ENCODE peak calls at places on chromosome 18, in five cellular contexts. H is lung, D is DMS53, Y is NCI-H2081, K is AG20443. V is an unnamed sample.

GRCh38 chr18:50649821-50650220 is 89.9 kb downstream of the MAPK4 start:
- DNase-seq in H (peak), D (no peak), Y (no peak), K (peak), V (no peak)

GRCh38 chr18:79786781-79787526 is 10.8 kb upstream of the KCNG2 start:
- DNase-seq in H (no peak), D (no peak), Y (no peak), K (peak), V (no peak)

GRCh38 chr18:3455090-3455640 is 5.2 kb downstream of the TGIF1 start:
- DNase-seq in H (no peak), D (peak), Y (no peak), K (no peak), V (no peak)

GRCh38 chr18:38790303-38790702 is 1224.7 kb upstream of the CELF4 start:
- DNase-seq in H (no peak), D (peak), Y (no peak), K (no peak), V (no peak)

GRCh38 chr18:10454800-10455550 is 540 bp downstream of the APCDD1 start:
- DNase-seq in H (peak), D (peak), Y (no peak), K (peak), V (peak)

GRCh38 chr18:75213610-75214009 is 3.0 kb downstream of the TSHZ1 start:
- DNase-seq in H (no peak), D (no peak), Y (peak), K (no peak), V (no peak)

GRCh38 chr18:4433762-4434161 is 21.3 kb downstream of the DLGAP1 start:
- DNase-seq in H (no peak), D (no peak), Y (no peak), K (no peak), V (no peak)

GRCh38 chr18:74906189-74906588 is 302.8 kb downstream of the PTGR3 start:
- DNase-seq in H (no peak), D (no peak), Y (peak), K (no peak), V (no peak)

GRCh38 chr18:52992041-52992440 is 652.0 kb downstream of the DCC start:
- DNase-seq in H (no peak), D (peak), Y (no peak), K (no peak), V (no peak)

GRCh38 chr18:26453370-26454030 is 94.9 kb downstream of the KCTD1 start:
- DNase-seq in H (no peak), D (peak), Y (peak), K (no peak), V (no peak)

GRCh38 chr18:12628706-12629702 is 28.9 kb downstream of the SPIRE1 start:
- DNase-seq in H (no peak), D (no peak), Y (no peak), K (peak), V (no peak)

GRCh38 chr18:2223394-2223793 is 347.9 kb downstream of the METTL4 start:
- DNase-seq in H (no peak), D (peak), Y (no peak), K (no peak), V (no peak)

GRCh38 chr18:9653390-9653789 is 39.0 kb upstream of the PPP4R1 start:
- DNase-seq in H (no peak), D (peak), Y (no peak), K (no peak), V (no peak)

GRCh38 chr18:69897397-69898108 is 50.1 kb downstream of the CD226 start:
- DNase-seq in H (no peak), D (no peak), Y (no peak), K (no peak), V (no peak)

GRCh38 chr18:43276471-43276870 is 819 bp downstream of the SYT4 start:
- DNase-seq in H (no peak), D (peak), Y (no peak), K (no peak), V (no peak)

GRCh38 chr18:42045346-42045745 is 90.3 kb downstream of the PIK3C3 start:
- DNase-seq in H (no peak), D (peak), Y (no peak), K (no peak), V (no peak)

GRCh38 chr18:76208632-76209308 is 286.3 kb downstream of the ZNF516 start:
- DNase-seq in H (no peak), D (no peak), Y (peak), K (peak), V (no peak)

GRCh38 chr18:13159579-13159978 is 59.0 kb upstream of the LDLRAD4 start:
- DNase-seq in H (no peak), D (peak), Y (peak), K (peak), V (peak)

GRCh38 chr18:29191263-29191662 is 1014.3 kb upstream of the CDH2 start:
- DNase-seq in H (no peak), D (peak), Y (no peak), K (peak), V (no peak)

GRCh38 chr18:44733754-44734465 is 53.2 kb downstream of the SETBP1 start:
- DNase-seq in H (no peak), D (no peak), Y (no peak), K (no peak), V (no peak)

GRCh38 chr18:37563810-37564511 is 1.6 kb downstream of the CELF4 start:
- DNase-seq in H (no peak), D (no peak), Y (no peak), K (no peak), V (no peak)